ENCODE peak calls at places on chromosomes 3 and 15, in eight cellular contexts. J is AG08396; Q is H54; Y is neural crest cell; Z is AG20443; T is 8988T; R is stimulated activated naive B cell treated with anti-CD40 and anti-IgM and Interleukin-4, amounts not matched to agents 10 μg/mL and 1 μg/mL and 100 μg/mL, for 72 hours; U is naive B cell. F is an unnamed sample.

GRCh38 chr15:34243226-34243625 is 18.4 kb downstream of the EMC4 start:
- DNase-seq in J (no peak), Q (no peak), Y (no peak), Z (no peak), T (no peak), R (no peak), U (no peak), F (no peak)

GRCh38 chr3:10596746-10597448 is 91.5 kb upstream of the ATP2B2 start:
- DNase-seq in J (no peak), Q (no peak), Y (no peak), Z (no peak), T (no peak), R (no peak), U (no peak), F (no peak)

GRCh38 chr3:166282931-166283330 is 445.7 kb upstream of the BCHE start:
- DNase-seq in J (no peak), Q (no peak), Y (no peak), Z (no peak), T (no peak), R (no peak), U (no peak), F (no peak)

GRCh38 chr15:55108858-55109518 is 87.8 kb downstream of the RSL24D1 start:
- DNase-seq in J (peak), Q (peak), Y (peak), Z (peak), T (no peak), R (peak), U (peak), F (peak)

GRCh38 chr3:15387171-15387581 is 40.2 kb downstream of the METTL6 start:
- DNase-seq in J (no peak), Q (no peak), Y (no peak), Z (no peak), T (no peak), R (no peak), U (no peak), F (no peak)

GRCh38 chr3:185318136-185318535 is 44.8 kb upstream of the MAP3K13 start:
- DNase-seq in J (no peak), Q (no peak), Y (no peak), Z (no peak), T (no peak), R (no peak), U (no peak), F (no peak)

GRCh38 chr3:8443829-8444791 is 57.5 kb upstream of the LMCD1 start:
- DNase-seq in J (peak), Q (peak), Y (peak), Z (peak), T (peak), R (no peak), U (no peak), F (no peak)

GRCh38 chr3:143207338-143207961 is 87.9 kb downstream of the CHST2 start:
- DNase-seq in J (peak), Q (peak), Y (no peak), Z (peak), T (no peak), R (peak), U (no peak), F (peak)

GRCh38 chr3:74009961-74010859 is 385.5 kb upstream of the PDZRN3 start:
- DNase-seq in J (no peak), Q (no peak), Y (no peak), Z (no peak), T (no peak), R (no peak), U (no peak), F (no peak)

GRCh38 chr15:54719325-54719724 is 477.4 kb downstream of the RSL24D1 start:
- DNase-seq in J (no peak), Q (no peak), Y (no peak), Z (no peak), T (no peak), R (no peak), U (no peak), F (no peak)

GRCh38 chr15:56856934-56857333 is 61.5 kb upstream of the TCF12 start:
- DNase-seq in J (no peak), Q (no peak), Y (no peak), Z (no peak), T (no peak), R (no peak), U (no peak), F (no peak)

GRCh38 chr15:70505411-70505919 is 257.9 kb downstream of the UACA start:
- DNase-seq in J (peak), Q (no peak), Y (no peak), Z (peak), T (no peak), R (peak), U (no peak), F (no peak)

GRCh38 chr3:148873928-148874326 is 8.8 kb downstream of the CPA3 start:
- DNase-seq in J (no peak), Q (no peak), Y (no peak), Z (no peak), T (no peak), R (no peak), U (no peak), F (no peak)

GRCh38 chr3:171874251-171874679 is 31.1 kb downstream of the TMEM212 start:
- DNase-seq in J (peak), Q (no peak), Y (no peak), Z (peak), T (no peak), R (no peak), U (no peak), F (no peak)